ENCODE peak calls at places on chromosome 17, in four cellular contexts. D is cardiac fibroblast, X is stomach, F is lower leg skin. P is an unnamed sample.

GRCh38 chr17:39867084-39867890 is 715 bp upstream of the ZPBP2 start:
- DNase-seq in D (no peak), X (no peak), F (no peak), P (no peak)

GRCh38 chr17:43987131-43988021 is 17.0 kb upstream of the NAGS start:
- DNase-seq in D (no peak), X (no peak), F (no peak), P (no peak)

GRCh38 chr17:70098030-70098429 is 23.0 kb downstream of the KCNJ16 start:
- DNase-seq in D (no peak), X (no peak), F (no peak), P (no peak)

GRCh38 chr17:65193305-65194293 is 56.4 kb downstream of the RGS9 start:
- DNase-seq in D (no peak), X (no peak), F (no peak), P (no peak)

GRCh38 chr17:31631759-31632158 is 227.3 kb downstream of the COPRS start:
- DNase-seq in D (no peak), X (no peak), F (no peak), P (no peak)

GRCh38 chr17:34899892-34900291 is 61.4 kb downstream of the CCT6B start:
- DNase-seq in D (no peak), X (no peak), F (no peak), P (no peak)

GRCh38 chr17:31269597-31269996 is 27.4 kb downstream of the OMG start:
- DNase-seq in D (peak), X (no peak), F (no peak), P (peak)

GRCh38 chr17:15945493-15946209 is 721 bp downstream of the ADORA2B start:
- DNase-seq in D (peak), X (no peak), F (no peak), P (no peak)

GRCh38 chr17:49003557-49004511 is 6.6 kb downstream of the IGF2BP1 start:
- DNase-seq in D (peak), X (no peak), F (peak), P (no peak)

GRCh38 chr17:61335105-61335844 is 64.4 kb upstream of the TBX2 start:
- DNase-seq in D (peak), X (no peak), F (no peak), P (no peak)

GRCh38 chr17:63316100-63316499 is 130.0 kb downstream of the CYB561 start:
- DNase-seq in D (no peak), X (no peak), F (no peak), P (no peak)

GRCh38 chr17:77881545-77881944 is 77.0 kb upstream of the TNRC6C start:
- DNase-seq in D (peak), X (peak), F (peak), P (peak)

GRCh38 chr17:44417553-44417952 is 28.1 kb upstream of the ITGA2B start:
- DNase-seq in D (peak), X (no peak), F (no peak), P (peak)

GRCh38 chr17:17021194-17021863 is 20.9 kb upstream of the MPRIP start:
- DNase-seq in D (no peak), X (peak), F (no peak), P (no peak)

GRCh38 chr17:66353937-66354401 is 51.6 kb downstream of the PRKCA start:
- DNase-seq in D (peak), X (no peak), F (no peak), P (peak)

GRCh38 chr17:3585826-3586225 is 23.4 kb downstream of the TRPV1 start:
- DNase-seq in D (no peak), X (no peak), F (no peak), P (no peak)

GRCh38 chr17:76544916-76545365 is 5.1 kb downstream of the PRCD start:
- DNase-seq in D (no peak), X (no peak), F (no peak), P (no peak)

GRCh38 chr17:40935624-40936023 is 1.8 kb downstream of the KRT23 start:
- DNase-seq in D (no peak), X (no peak), F (no peak), P (no peak)

GRCh38 chr17:40926341-40926740 is 11.1 kb downstream of the KRT23 start:
- DNase-seq in D (no peak), X (no peak), F (no peak), P (no peak)

GRCh38 chr17:40936437-40936971 is 942 bp downstream of the KRT23 start:
- DNase-seq in D (no peak), X (no peak), F (no peak), P (no peak)

GRCh38 chr17:40932608-40933007 is 4.8 kb downstream of the KRT23 start:
- DNase-seq in D (no peak), X (no peak), F (no peak), P (no peak)

GRCh38 chr17:40931311-40931710 is 6.1 kb downstream of the KRT23 start:
- DNase-seq in D (no peak), X (no peak), F (no peak), P (no peak)
- H3K4me3 ChIP-seq in D (no peak), X (no peak), F (no peak), P (no peak)

DNA sequence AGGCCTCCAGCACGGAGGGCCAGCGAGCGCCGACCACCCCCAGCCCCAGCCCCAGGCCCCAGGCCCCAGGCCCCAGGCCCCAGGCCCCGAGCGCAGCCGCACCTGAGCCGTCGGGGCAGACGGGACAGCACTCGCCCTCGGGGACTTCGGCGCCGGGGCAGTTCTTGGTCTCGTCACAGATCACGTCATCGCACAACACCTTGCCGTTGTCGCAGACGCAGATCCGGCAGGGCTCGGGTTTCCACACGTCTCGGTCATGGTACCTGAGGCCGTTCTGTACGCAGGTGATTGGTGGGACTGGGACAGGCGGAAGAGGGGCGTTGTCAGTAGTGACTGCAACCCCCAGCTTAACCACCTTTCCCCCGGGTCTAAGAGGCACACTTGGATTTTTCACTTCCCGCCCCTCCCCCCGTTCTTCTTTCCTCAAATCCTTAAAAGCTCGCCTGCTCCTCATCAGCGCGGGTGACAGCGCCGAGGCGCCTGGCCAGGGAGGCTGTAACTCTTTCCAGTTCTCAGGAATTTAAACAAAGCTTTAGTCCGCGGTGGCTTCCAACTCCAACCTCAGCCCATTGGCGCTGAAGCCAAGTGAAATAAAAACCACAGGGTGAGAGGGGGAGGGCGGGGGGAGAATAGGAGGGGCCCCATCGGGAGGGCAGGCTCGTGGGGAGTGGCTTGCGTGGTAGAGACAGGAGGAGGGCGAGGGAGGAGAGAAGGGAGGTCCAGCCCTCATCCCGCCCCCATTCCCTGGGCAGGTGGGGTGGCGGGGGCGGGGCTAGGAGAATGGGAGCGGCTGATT is 1.6 kb downstream of the COL1A1 start:
- DNase-seq in D (peak), X (peak), F (peak), P (no peak)
- TF ChIP-seq CTCF in D (no peak), X (no peak), F (no peak), P (no peak)

GRCh38 chr17:9670596-9670995 is 25.3 kb downstream of the USP43 start:
- DNase-seq in D (no peak), X (no peak), F (peak), P (no peak)

GRCh38 chr17:9671559-9671958 is 26.2 kb downstream of the USP43 start:
- DNase-seq in D (no peak), X (no peak), F (no peak), P (no peak)

GRCh38 chr17:9669551-9670008 is 24.3 kb downstream of the USP43 start:
- DNase-seq in D (no peak), X (peak), F (peak), P (no peak)

GRCh38 chr17:9672691-9673090 is 27.4 kb downstream of the USP43 start:
- DNase-seq in D (no peak), X (no peak), F (no peak), P (no peak)

GRCh38 chr17:9672266-9672665 is 26.9 kb downstream of the USP43 start:
- DNase-seq in D (no peak), X (no peak), F (no peak), P (no peak)
- H3K4me3 ChIP-seq in D (no peak), X (no peak), F (no peak), P (no peak)

GRCh38 chr17:51641999-51642398 is 381.7 kb downstream of the UTP18 start:
- DNase-seq in D (no peak), X (no peak), F (no peak), P (no peak)

GRCh38 chr17:51643702-51644490 is 383.6 kb downstream of the UTP18 start:
- DNase-seq in D (no peak), X (no peak), F (no peak), P (no peak)

GRCh38 chr17:51636291-51636690 is 375.9 kb downstream of the UTP18 start:
- DNase-seq in D (no peak), X (no peak), F (no peak), P (no peak)

GRCh38 chr17:51638909-51639308 is 378.6 kb downstream of the UTP18 start:
- DNase-seq in D (no peak), X (no peak), F (no peak), P (no peak)

DNA sequence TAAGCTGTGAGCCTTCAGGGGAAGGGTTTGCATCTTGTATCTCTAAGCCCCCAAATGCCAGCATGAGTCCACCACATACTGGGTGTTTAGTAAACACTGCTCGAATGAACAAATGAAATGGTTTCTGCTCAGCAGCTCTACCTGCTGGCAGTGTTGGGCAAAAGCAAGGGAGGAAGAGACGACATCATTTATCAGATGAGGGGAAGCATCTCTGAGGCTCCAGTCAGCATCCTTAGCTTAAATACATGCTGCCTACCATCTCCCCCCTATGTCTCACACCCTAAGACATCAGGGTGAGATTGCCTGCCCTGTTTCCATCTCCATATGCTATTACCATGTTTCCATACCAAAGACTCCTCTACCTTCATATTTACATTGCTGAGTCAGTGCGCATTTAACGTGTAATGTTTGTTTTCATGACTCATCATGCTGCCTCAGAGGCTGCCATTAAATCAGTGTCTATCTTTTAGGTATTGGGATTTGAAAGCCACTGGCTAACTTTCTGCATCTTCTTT is 379.8 kb downstream of the UTP18 start:
- DNase-seq in D (peak), X (no peak), F (no peak), P (no peak)
- TF ChIP-seq CTCF in D (no peak), X (no peak), F (no peak), P (no peak)

GRCh38 chr17:1399679-1400512 is at the start of gene YWHAE:
- DNase-seq in D (peak), X (peak), F (peak), P (peak)

GRCh38 chr17:1402268-1402598 is 2.2 kb upstream of the YWHAE start:
- DNase-seq in D (no peak), X (no peak), F (no peak), P (no peak)

GRCh38 chr17:1398900-1399299 is 1.1 kb downstream of the YWHAE start:
- DNase-seq in D (peak), X (no peak), F (no peak), P (no peak)

GRCh38 chr17:1399366-1399678 is 700 bp downstream of the YWHAE start:
- DNase-seq in D (no peak), X (peak), F (peak), P (no peak)

DNA sequence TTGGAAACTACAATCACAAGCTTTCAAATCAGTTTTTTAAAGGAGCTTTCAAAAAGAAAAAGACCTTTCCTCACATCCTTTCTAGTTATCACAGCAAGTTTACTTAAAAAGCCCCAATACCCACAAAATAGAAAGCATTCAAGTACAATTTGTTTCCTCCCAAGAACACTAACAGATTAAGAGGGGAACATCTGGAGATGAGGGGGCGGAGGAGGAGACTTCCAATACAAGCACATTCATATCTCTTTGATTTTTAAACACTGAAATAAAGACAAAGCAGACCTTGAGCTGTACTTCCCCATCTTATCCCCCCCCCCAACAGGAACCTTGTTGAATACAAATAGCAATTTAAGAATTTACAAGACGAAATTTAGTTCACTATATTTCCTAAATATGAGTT is 2.0 kb downstream of the YWHAE start:
- DNase-seq in D (no peak), X (no peak), F (no peak), P (no peak)
- H3K4me3 ChIP-seq in D (peak), X (peak), F (no peak), P (peak)

GRCh38 chr17:80279895-80280294 is 19.2 kb downstream of the RNF213 start:
- DNase-seq in D (peak), X (no peak), F (no peak), P (peak)
- TF ChIP-seq CTCF in D (peak), X (no peak), F (no peak), P (peak)

GRCh38 chr17:7579839-7580630 is 597 bp downstream of the CD68 start:
- DNase-seq in D (no peak), X (no peak), F (no peak), P (no peak)
- H3K4me3 ChIP-seq in D (peak), X (peak), F (no peak), P (peak)

DNA sequence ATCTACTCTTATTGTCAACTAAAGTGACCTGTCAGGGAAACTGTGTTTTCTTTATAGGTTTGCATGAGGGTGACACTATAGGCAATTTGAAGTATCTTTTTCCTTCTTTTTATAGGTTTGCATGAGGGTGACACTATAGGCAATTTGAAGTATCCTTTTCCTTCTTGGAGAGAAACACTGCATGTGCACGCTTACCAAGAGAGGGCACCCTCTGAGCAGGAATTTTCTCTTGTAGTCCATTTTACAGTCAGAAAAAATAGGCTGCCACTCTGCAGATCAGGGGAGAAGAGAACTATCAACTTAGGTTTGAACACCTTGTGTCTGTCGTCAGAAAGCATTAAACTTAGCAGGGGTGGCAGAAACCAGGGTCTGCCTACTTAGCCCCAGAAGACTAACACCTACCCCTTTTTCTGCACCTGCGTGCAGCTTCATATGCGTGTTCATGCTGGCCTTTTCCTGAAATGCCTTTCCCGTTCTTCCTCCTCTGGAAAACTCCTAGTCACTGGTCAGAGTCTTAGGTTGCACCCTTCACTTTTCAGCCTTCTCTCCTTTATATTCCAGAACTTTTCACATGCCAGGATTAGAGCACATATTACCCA is 16.4 kb upstream of the SMIM36 start:
- DNase-seq in D (peak), X (no peak), F (no peak), P (peak)
- TF ChIP-seq CTCF in D (peak), X (peak), F (no peak), P (peak)

GRCh38 chr17:41772586-41773189 is 13.8 kb downstream of the JUP start:
- DNase-seq in D (no peak), X (no peak), F (no peak), P (no peak)
- H3K4me3 ChIP-seq in D (no peak), X (no peak), F (no peak), P (no peak)

GRCh38 chr17:72134560-72135399 is 14.0 kb downstream of the SOX9 start:
- DNase-seq in D (no peak), X (no peak), F (no peak), P (peak)
- TF ChIP-seq CTCF in D (no peak), X (no peak), F (no peak), P (no peak)

P was measured in AG09309.